ENCODE peak calls at places on chromosomes 11 and 22, in ten cellular contexts. I is upper lobe of right lung, B is fibroblast of lung, D is left ventricle myocardium inferior, S is Caco-2, H is GM12865, U is dorsolateral prefrontal cortex, G is OCI-LY7, V is IMR-90, P is K562. F is an unnamed sample.

GRCh38 chr11:2806351-2807058 is 79.1 kb downstream of the CDKN1C start:
- DNase-seq in I (peak), B (no peak), D (peak), S (no peak), H (no peak), U (peak), G (no peak), V (no peak), P (no peak), F (no peak)

GRCh38 chr22:49638788-49639187 is 188.9 kb downstream of the BRD1 start:
- DNase-seq in I (no peak), B (no peak), D (no peak), S (no peak), H (no peak), U (peak), G (no peak), V (no peak), P (no peak), F (no peak)

GRCh38 chr11:20611445-20611844 is 12.0 kb downstream of the SLC6A5 start:
- DNase-seq in I (no peak), B (no peak), D (no peak), S (no peak), H (no peak), U (no peak), G (no peak), V (no peak), P (no peak), F (no peak)

GRCh38 chr22:19523240-19524169 is 705 bp downstream of the CLDN5 start:
- DNase-seq in I (no peak), B (peak), D (no peak), S (no peak), H (peak), U (no peak), G (no peak), V (peak), P (peak), F (no peak)

GRCh38 chr22:38298312-38299000 is 18.8 kb downstream of the CSNK1E start:
- DNase-seq in I (no peak), B (peak), D (no peak), S (peak), H (peak), U (no peak), G (peak), V (peak), P (no peak), F (peak)

GRCh38 chr11:112523477-112523876 is 262.8 kb upstream of the PLET1 start:
- DNase-seq in I (no peak), B (no peak), D (peak), S (no peak), H (no peak), U (peak), G (no peak), V (no peak), P (no peak), F (peak)

GRCh38 chr11:72975778-72976520 is 161.7 kb downstream of the ATG16L2 start:
- DNase-seq in I (no peak), B (peak), D (no peak), S (no peak), H (no peak), U (no peak), G (no peak), V (peak), P (no peak), F (peak)

GRCh38 chr11:123060265-123061000 is 1.5 kb downstream of the HSPA8 start:
- DNase-seq in I (no peak), B (no peak), D (no peak), S (no peak), H (no peak), U (no peak), G (peak), V (no peak), P (peak), F (no peak)

GRCh38 chr11:134585666-134586285 is 173.7 kb upstream of the B3GAT1 start:
- DNase-seq in I (peak), B (no peak), D (no peak), S (no peak), H (no peak), U (no peak), G (no peak), V (no peak), P (no peak), F (no peak)

GRCh38 chr11:19576903-19577302 is 135.7 kb upstream of the NAV2 start:
- DNase-seq in I (no peak), B (no peak), D (no peak), S (no peak), H (no peak), U (no peak), G (no peak), V (no peak), P (no peak), F (no peak)

GRCh38 chr11:76287227-76287626 is 80.9 kb upstream of the WNT11 start:
- DNase-seq in I (no peak), B (no peak), D (no peak), S (no peak), H (no peak), U (no peak), G (no peak), V (no peak), P (no peak), F (no peak)

GRCh38 chr11:721913-722811 is 16.1 kb downstream of the EPS8L2 start:
- DNase-seq in I (peak), B (no peak), D (no peak), S (no peak), H (peak), U (no peak), G (peak), V (no peak), P (peak), F (no peak)

GRCh38 chr11:61152816-61153592 is 8.2 kb downstream of the VPS37C start:
- DNase-seq in I (no peak), B (peak), D (no peak), S (peak), H (no peak), U (no peak), G (no peak), V (peak), P (no peak), F (peak)

GRCh38 chr11:134818531-134818930 is 406.5 kb upstream of the B3GAT1 start:
- DNase-seq in I (no peak), B (no peak), D (no peak), S (peak), H (no peak), U (no peak), G (no peak), V (no peak), P (no peak), F (peak)

GRCh38 chr22:22408731-22409696 is 99.5 kb downstream of the ZNF280B start:
- DNase-seq in I (no peak), B (peak), D (no peak), S (peak), H (peak), U (no peak), G (peak), V (peak), P (peak), F (peak)

GRCh38 chr22:31613286-31613903 is 48.6 kb downstream of the PISD start:
- DNase-seq in I (no peak), B (no peak), D (no peak), S (no peak), H (no peak), U (no peak), G (no peak), V (no peak), P (no peak), F (no peak)

GRCh38 chr22:45072322-45072903 is 62.6 kb upstream of the PHF21B start:
- DNase-seq in I (no peak), B (peak), D (no peak), S (peak), H (no peak), U (peak), G (no peak), V (peak), P (peak), F (peak)

GRCh38 chr11:85752890-85753581 is 57.9 kb downstream of the SYTL2 start:
- DNase-seq in I (no peak), B (no peak), D (no peak), S (no peak), H (no peak), U (no peak), G (no peak), V (no peak), P (no peak), F (no peak)

GRCh38 chr11:128236506-128237498 is 350.6 kb downstream of the ETS1 start:
- DNase-seq in I (no peak), B (no peak), D (no peak), S (no peak), H (no peak), U (no peak), G (no peak), V (no peak), P (no peak), F (no peak)

GRCh38 chr11:69122337-69122641 is 33.4 kb upstream of the SMIM38 start:
- DNase-seq in I (no peak), B (no peak), D (no peak), S (no peak), H (no peak), U (no peak), G (no peak), V (no peak), P (no peak), F (peak)

GRCh38 chr11:68677432-68677831 is 6.9 kb upstream of the GAL start:
- DNase-seq in I (peak), B (peak), D (peak), S (no peak), H (no peak), U (peak), G (no peak), V (peak), P (peak), F (peak)

GRCh38 chr11:121099885-121100284 is 1.2 kb upstream of the TECTA start:
- DNase-seq in I (no peak), B (peak), D (no peak), S (no peak), H (no peak), U (no peak), G (no peak), V (peak), P (no peak), F (peak)

GRCh38 chr22:47042861-47043496 is 280.5 kb downstream of the TBC1D22A start:
- DNase-seq in I (peak), B (no peak), D (no peak), S (no peak), H (no peak), U (no peak), G (no peak), V (no peak), P (no peak), F (no peak)

GRCh38 chr11:15309296-15309695 is 194.6 kb downstream of the INSC start:
- DNase-seq in I (no peak), B (peak), D (no peak), S (no peak), H (no peak), U (no peak), G (no peak), V (no peak), P (no peak), F (peak)

GRCh38 chr11:103910721-103911120 is 125.7 kb upstream of the DDI1 start:
- DNase-seq in I (no peak), B (no peak), D (no peak), S (no peak), H (no peak), U (no peak), G (no peak), V (no peak), P (no peak), F (no peak)

GRCh38 chr11:36512016-36512415 is 1.9 kb upstream of the TRAF6 start:
- DNase-seq in I (no peak), B (no peak), D (no peak), S (no peak), H (no peak), U (no peak), G (no peak), V (peak), P (no peak), F (peak)

GRCh38 chr22:43881091-43882061 is 10.4 kb downstream of the PNPLA5 start:
- DNase-seq in I (peak), B (no peak), D (no peak), S (no peak), H (no peak), U (peak), G (no peak), V (no peak), P (no peak), F (no peak)

DNA sequence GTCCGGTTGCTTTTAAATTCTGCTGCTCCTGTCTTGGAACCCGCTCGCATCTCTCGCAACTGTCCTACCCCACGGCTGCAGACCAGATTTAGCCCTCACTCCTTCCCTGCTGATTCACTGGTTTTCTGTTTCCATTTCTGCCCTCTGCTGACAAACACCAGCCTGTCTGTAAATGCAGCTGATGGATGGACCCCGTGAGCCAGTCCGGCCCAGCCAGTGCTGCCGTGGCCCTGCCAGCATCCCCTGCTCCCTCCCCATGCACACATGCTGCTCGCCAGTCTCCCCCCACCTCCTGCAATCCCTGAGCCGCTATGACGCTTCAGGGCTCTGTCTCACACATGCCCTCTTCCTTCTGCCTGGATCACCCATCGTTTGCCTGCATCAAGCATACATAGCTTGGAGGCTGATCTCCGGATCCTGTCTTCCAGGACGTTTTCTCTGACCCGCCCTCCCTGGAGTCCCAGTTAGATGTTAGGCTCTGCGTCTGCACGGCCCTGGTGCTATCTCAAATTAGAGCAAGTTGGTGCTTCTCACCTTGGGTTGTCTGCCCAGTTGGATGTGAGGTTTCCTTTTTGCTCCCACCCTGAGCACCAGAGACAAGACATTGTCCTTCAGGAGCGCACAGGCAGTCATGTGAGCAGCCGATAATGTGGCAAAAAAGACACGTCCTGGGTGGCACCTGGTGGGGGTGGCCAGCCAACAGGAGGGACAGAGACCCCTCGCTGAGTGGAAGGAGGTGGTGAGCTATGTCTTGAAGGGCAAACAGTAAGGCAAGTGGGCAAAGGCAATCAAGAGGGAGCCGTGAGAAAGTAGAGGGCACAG is 4.3 kb upstream of the ACR start:
- DNase-seq in I (peak), B (peak), D (peak), S (no peak), H (no peak), U (peak), G (no peak), V (peak), P (no peak), F (no peak)
- TF ChIP-seq CTCF in I (no peak), B (no peak), D (no peak), S (no peak), H (no peak), U (peak), G (no peak), V (peak), P (no peak), F (no peak)

GRCh38 chr22:26673485-26673884 is 16.1 kb downstream of the MIAT start:
- DNase-seq in I (no peak), B (peak), D (no peak), S (no peak), H (peak), U (no peak), G (no peak), V (no peak), P (no peak), F (peak)
- H3K4me3 ChIP-seq in I (peak), B (peak), D (peak), S (peak), H (peak), U (peak), G (peak), V (peak), P (peak), F (peak)

DNA sequence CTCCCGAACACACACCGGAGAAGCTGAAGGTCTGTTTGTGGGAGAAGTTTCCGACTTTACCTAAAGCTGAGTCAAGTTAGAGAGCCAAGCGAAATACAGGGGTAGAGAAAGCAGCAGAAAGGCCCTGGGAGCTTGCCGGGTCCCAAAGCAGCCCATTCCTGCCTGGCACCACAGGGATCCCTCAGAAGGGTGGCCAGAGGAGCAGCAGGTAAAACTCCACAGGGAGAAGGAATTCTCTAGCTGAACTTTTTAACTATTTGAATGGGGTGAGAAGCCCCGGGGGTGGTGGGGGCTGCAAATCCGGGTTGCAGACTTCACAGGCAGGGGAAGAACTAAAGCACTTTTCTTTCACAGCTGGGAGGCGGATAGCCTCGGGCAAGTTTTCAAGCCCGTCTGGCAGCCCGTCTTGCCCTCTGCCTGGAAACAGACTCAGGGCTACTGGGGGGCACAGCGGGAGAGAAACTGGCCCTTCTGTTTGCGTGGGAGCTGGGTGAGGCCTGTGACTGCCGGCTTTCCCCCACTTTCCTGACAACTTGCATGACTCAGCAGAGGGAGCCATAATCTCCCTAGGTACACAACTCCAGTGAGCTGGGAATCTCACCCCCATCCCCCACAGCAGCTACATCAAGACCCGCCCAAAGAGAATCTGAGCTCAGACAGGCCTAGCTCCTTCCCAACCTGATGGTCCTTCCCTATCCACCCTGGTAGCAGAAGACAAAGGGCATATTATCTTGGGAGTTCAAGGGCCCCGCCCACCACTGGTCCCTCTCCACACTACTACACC is 311.0 kb downstream of the SBF2 start:
- DNase-seq in I (no peak), B (peak), D (no peak), S (peak), H (no peak), U (no peak), G (no peak), V (peak), P (peak), F (peak)
- TF ChIP-seq CTCF in I (no peak), B (no peak), D (no peak), S (no peak), H (no peak), U (no peak), G (no peak), V (no peak), P (no peak), F (no peak)

GRCh38 chr11:44901120-44901519 is 49.6 kb downstream of the TP53I11 start:
- DNase-seq in I (no peak), B (no peak), D (no peak), S (no peak), H (no peak), U (no peak), G (no peak), V (no peak), P (no peak), F (no peak)
- H3K4me3 ChIP-seq in I (no peak), B (no peak), D (no peak), S (no peak), H (no peak), U (no peak), G (no peak), V (no peak), P (no peak), F (no peak)

GRCh38 chr11:75032550-75032935 is 43.8 kb downstream of the NEU3 start:
- DNase-seq in I (no peak), B (no peak), D (no peak), S (no peak), H (no peak), U (no peak), G (no peak), V (no peak), P (no peak), F (no peak)

GRCh38 chr11:75029836-75030631 is 41.3 kb downstream of the NEU3 start:
- DNase-seq in I (no peak), B (no peak), D (no peak), S (no peak), H (no peak), U (no peak), G (no peak), V (peak), P (peak), F (no peak)

GRCh38 chr11:75031224-75031753 is 42.6 kb downstream of the NEU3 start:
- DNase-seq in I (no peak), B (peak), D (no peak), S (no peak), H (no peak), U (no peak), G (no peak), V (peak), P (peak), F (peak)

GRCh38 chr11:75033916-75034315 is 45.2 kb downstream of the NEU3 start:
- DNase-seq in I (no peak), B (no peak), D (no peak), S (no peak), H (no peak), U (no peak), G (no peak), V (no peak), P (no peak), F (no peak)

DNA sequence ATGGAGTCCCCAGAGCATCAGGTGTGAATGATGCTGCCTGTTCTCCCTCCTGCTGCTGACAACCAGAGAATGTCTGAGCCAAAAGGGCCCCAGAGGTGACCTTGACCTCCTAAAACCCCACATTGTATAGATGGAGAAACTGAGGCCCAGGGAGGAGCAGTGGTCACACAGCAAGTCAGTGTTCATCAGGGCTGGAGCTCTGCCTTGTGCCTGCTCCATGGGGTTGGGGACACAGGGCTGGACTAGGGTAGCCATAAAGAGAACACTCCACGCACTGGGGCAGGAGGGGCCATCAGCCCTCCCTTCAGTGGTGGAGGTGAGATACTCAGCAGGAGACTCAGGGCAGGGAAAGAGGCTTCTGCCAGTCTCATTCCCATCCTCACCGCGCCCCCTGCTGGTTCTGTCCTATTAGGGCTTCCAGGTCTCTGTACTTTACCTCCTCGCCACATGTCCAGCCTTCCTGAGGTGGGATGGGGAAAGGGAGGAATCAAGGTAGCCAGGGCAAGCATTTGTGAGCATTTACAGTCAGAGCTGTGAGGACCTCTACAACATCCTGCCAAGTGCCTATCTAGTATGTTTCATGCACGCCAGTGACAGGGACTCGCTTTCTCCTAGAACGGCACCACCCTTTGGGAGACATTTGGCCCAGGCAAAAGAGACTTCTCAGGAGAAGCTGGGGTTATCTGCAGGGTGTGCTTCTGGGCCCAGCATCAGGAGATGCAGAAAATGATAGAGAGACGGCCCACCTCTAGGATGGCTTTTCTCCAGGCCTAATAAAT is 43.2 kb downstream of the NEU3 start:
- DNase-seq in I (peak), B (peak), D (peak), S (peak), H (peak), U (peak), G (peak), V (peak), P (peak), F (peak)
- TF ChIP-seq CTCF in I (peak), B (peak), D (peak), S (peak), H (peak), U (peak), G (peak), V (peak), P (peak), F (peak)

GRCh38 chr11:111230122-111230465 is 15.4 kb upstream of the POU2AF2 start:
- DNase-seq in I (no peak), B (no peak), D (no peak), S (no peak), H (no peak), U (no peak), G (no peak), V (no peak), P (no peak), F (peak)
- H3K4me3 ChIP-seq in I (peak), B (no peak), D (peak), S (no peak), H (no peak), U (peak), G (no peak), V (no peak), P (no peak), F (no peak)

GRCh38 chr22:28772633-28773460 is at the start of gene CCDC117:
- DNase-seq in I (peak), B (peak), D (peak), S (peak), H (peak), U (peak), G (peak), V (peak), P (peak), F (peak)
- TF ChIP-seq CTCF in I (peak), B (no peak), D (peak), S (no peak), H (peak), U (no peak), G (peak), V (peak), P (peak), F (peak)

F was measured in bronchial epithelial cell.